ENCODE peak calls at places on chromosomes 5 and 9, in seven cellular contexts. One of them, this sample, is unnamed.

GRCh38 chr5:126443374-126443851 is 20.2 kb downstream of the GRAMD2B start:
- DNase-seq in upper lobe of left lung: no peak
- DNase-seq in Calu3: no peak
- DNase-seq in LoVo: no peak
- DNase-seq in left cardiac atrium: no peak
- DNase-seq in stimulated activated CD8-positive, alpha-beta memory T cell treated with anti-CD3 and anti-CD28 coated beads, Interleukin-4, amount 100 ng/mL, for 24 hours: no peak
- DNase-seq in hippocampal formation: no peak
- DNase-seq in this sample: no peak

GRCh38 chr5:40799248-40799647 is 1.1 kb upstream of the PRKAA1 start:
- DNase-seq in upper lobe of left lung: no peak
- DNase-seq in left cardiac atrium: no peak
- DNase-seq in Calu3: no peak
- DNase-seq in stimulated activated CD8-positive, alpha-beta memory T cell treated with anti-CD3 and anti-CD28 coated beads, Interleukin-4, amount 100 ng/mL, for 24 hours: no peak
- DNase-seq in LoVo: no peak
- DNase-seq in hippocampal formation: no peak
- DNase-seq in this sample: no peak

GRCh38 chr5:179866241-179867078 is 7.8 kb upstream of the MRNIP start:
- DNase-seq in stimulated activated CD8-positive, alpha-beta memory T cell treated with anti-CD3 and anti-CD28 coated beads, Interleukin-4, amount 100 ng/mL, for 24 hours: no peak
- DNase-seq in LoVo: no peak
- DNase-seq in Calu3: no peak
- DNase-seq in upper lobe of left lung: peak
- DNase-seq in hippocampal formation: no peak
- DNase-seq in left cardiac atrium: no peak
- DNase-seq in this sample: no peak

GRCh38 chr9:94948567-94949235 is 222.2 kb downstream of the AOPEP start:
- DNase-seq in upper lobe of left lung: no peak
- DNase-seq in left cardiac atrium: no peak
- DNase-seq in LoVo: no peak
- DNase-seq in stimulated activated CD8-positive, alpha-beta memory T cell treated with anti-CD3 and anti-CD28 coated beads, Interleukin-4, amount 100 ng/mL, for 24 hours: no peak
- DNase-seq in Calu3: no peak
- DNase-seq in hippocampal formation: peak
- DNase-seq in this sample: no peak

GRCh38 chr9:110455860-110456259 is 118.2 kb upstream of the TXNDC8 start:
- DNase-seq in stimulated activated CD8-positive, alpha-beta memory T cell treated with anti-CD3 and anti-CD28 coated beads, Interleukin-4, amount 100 ng/mL, for 24 hours: no peak
- DNase-seq in hippocampal formation: no peak
- DNase-seq in upper lobe of left lung: no peak
- DNase-seq in left cardiac atrium: no peak
- DNase-seq in LoVo: no peak
- DNase-seq in Calu3: no peak
- DNase-seq in this sample: no peak

GRCh38 chr9:16571127-16571848 is 299.2 kb downstream of the BNC2 start:
- DNase-seq in hippocampal formation: no peak
- DNase-seq in left cardiac atrium: no peak
- DNase-seq in LoVo: no peak
- DNase-seq in stimulated activated CD8-positive, alpha-beta memory T cell treated with anti-CD3 and anti-CD28 coated beads, Interleukin-4, amount 100 ng/mL, for 24 hours: no peak
- DNase-seq in Calu3: no peak
- DNase-seq in upper lobe of left lung: no peak
- DNase-seq in this sample: no peak

GRCh38 chr5:143676794-143677193 is 135.2 kb upstream of the HMHB1 start:
- DNase-seq in left cardiac atrium: no peak
- DNase-seq in upper lobe of left lung: no peak
- DNase-seq in stimulated activated CD8-positive, alpha-beta memory T cell treated with anti-CD3 and anti-CD28 coated beads, Interleukin-4, amount 100 ng/mL, for 24 hours: no peak
- DNase-seq in Calu3: peak
- DNase-seq in LoVo: no peak
- DNase-seq in hippocampal formation: no peak
- DNase-seq in this sample: no peak

GRCh38 chr9:133476036-133476435 is 2.9 kb downstream of the SLC2A6 start:
- DNase-seq in Calu3: no peak
- DNase-seq in hippocampal formation: no peak
- DNase-seq in upper lobe of left lung: peak
- DNase-seq in LoVo: no peak
- DNase-seq in left cardiac atrium: no peak
- DNase-seq in stimulated activated CD8-positive, alpha-beta memory T cell treated with anti-CD3 and anti-CD28 coated beads, Interleukin-4, amount 100 ng/mL, for 24 hours: no peak
- DNase-seq in this sample: no peak

GRCh38 chr9:36328798-36329411 is 70.7 kb upstream of the GNE start:
- DNase-seq in stimulated activated CD8-positive, alpha-beta memory T cell treated with anti-CD3 and anti-CD28 coated beads, Interleukin-4, amount 100 ng/mL, for 24 hours: no peak
- DNase-seq in hippocampal formation: peak
- DNase-seq in left cardiac atrium: no peak
- DNase-seq in Calu3: no peak
- DNase-seq in LoVo: peak
- DNase-seq in upper lobe of left lung: no peak
- DNase-seq in this sample: no peak

GRCh38 chr9:114093031-114093471 is 6.0 kb downstream of the KIF12 start:
- DNase-seq in stimulated activated CD8-positive, alpha-beta memory T cell treated with anti-CD3 and anti-CD28 coated beads, Interleukin-4, amount 100 ng/mL, for 24 hours: no peak
- DNase-seq in left cardiac atrium: no peak
- DNase-seq in LoVo: no peak
- DNase-seq in Calu3: no peak
- DNase-seq in upper lobe of left lung: no peak
- DNase-seq in hippocampal formation: no peak
- DNase-seq in this sample: no peak

This sample was measured in mucosa of descending colon.